ENCODE peak calls at places on chromosomes 3 and 15, in four cellular contexts. Q is uterus, H is hepatocyte, C is BE2C. M is an unnamed sample.

GRCh38 chr15:63188247-63188936 is 1.0 kb upstream of the RAB8B start:
- DNase-seq in Q (peak), H (no peak), C (no peak), M (no peak)

GRCh38 chr3:33144433-33144832 is 30.6 kb downstream of the CRTAP start:
- DNase-seq in Q (no peak), H (no peak), C (peak), M (peak)

GRCh38 chr3:82376883-82377282 is 615.4 kb upstream of the GBE1 start:
- DNase-seq in Q (no peak), H (no peak), C (no peak), M (no peak)

GRCh38 chr3:185824051-185824466 is 783 bp downstream of the IGF2BP2 start:
- DNase-seq in Q (peak), H (no peak), C (no peak), M (peak)

GRCh38 chr3:148791296-148791695 is 36.3 kb upstream of the CPB1 start:
- DNase-seq in Q (no peak), H (no peak), C (peak), M (peak)

GRCh38 chr15:58562135-58562534 is 130.3 kb downstream of the LIPC start:
- DNase-seq in Q (no peak), H (no peak), C (no peak), M (no peak)

GRCh38 chr3:104750581-104750980 is 616.1 kb upstream of the ALCAM start:
- DNase-seq in Q (no peak), H (no peak), C (no peak), M (no peak)

GRCh38 chr3:21526461-21526860 is 224.5 kb downstream of the ZNF385D start:
- DNase-seq in Q (no peak), H (no peak), C (no peak), M (no peak)

GRCh38 chr3:187465503-187465902 is 97.3 kb downstream of the RTP4 start:
- DNase-seq in Q (no peak), H (no peak), C (no peak), M (no peak)

GRCh38 chr15:44666208-44667038 is 3.0 kb upstream of the SPG11 start:
- DNase-seq in Q (no peak), H (no peak), C (no peak), M (no peak)

GRCh38 chr15:96123630-96124187 is 206.8 kb upstream of the NR2F2 start:
- DNase-seq in Q (no peak), H (peak), C (no peak), M (no peak)

DNA sequence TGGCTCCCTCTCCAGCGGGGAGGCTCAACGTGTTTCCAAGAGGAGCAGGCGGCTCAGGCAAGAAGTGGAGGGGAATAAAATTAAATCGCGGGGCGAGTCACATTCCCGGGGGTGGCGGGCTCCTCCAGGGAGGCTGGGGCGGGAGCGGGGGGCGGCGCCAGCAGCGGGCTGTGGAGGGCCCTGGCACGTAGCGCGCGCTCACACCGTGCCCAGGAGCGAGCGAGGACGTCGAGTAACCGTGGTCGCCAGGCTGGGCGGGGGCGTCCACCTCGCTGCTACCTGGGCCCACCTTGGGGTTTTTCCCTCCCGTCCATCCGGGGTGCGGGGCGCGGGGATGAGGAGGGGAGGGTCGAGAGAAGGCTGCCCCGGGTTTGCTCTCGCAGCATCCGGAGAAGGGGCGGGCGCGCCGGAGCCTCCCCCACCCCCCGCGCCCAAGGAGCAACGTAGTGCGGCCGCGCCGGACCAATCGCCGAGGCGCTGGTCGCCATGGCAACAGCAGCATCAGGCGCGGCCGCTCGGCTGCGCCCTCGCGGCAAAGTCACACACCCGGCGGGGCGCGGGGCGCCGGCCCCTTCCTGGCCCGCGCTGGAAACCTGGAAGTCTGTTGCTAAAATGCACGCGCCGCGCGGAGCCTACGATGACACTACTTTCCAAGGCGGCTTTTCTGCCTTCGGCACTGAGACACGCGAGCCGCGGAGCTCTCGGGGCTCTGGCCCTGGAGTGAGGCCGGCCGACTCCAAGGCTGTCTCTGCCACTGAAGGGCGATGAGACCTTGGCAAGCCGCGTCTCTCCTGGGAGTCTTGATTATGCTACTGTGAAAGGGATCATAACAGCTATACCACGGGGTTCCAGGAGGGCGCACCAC is at the start of gene IQSEC1:
- DNase-seq in Q (peak), H (peak), C (peak), M (no peak)
- H3K4me3 ChIP-seq in Q (no peak), H (no peak), C (peak), M (no peak)

GRCh38 chr3:171172070-171172469 is 145.6 kb upstream of the SLC2A2 start:
- DNase-seq in Q (no peak), H (no peak), C (no peak), M (no peak)
- TF ChIP-seq CTCF in Q (no peak), H (peak), C (peak), M (peak)

DNA sequence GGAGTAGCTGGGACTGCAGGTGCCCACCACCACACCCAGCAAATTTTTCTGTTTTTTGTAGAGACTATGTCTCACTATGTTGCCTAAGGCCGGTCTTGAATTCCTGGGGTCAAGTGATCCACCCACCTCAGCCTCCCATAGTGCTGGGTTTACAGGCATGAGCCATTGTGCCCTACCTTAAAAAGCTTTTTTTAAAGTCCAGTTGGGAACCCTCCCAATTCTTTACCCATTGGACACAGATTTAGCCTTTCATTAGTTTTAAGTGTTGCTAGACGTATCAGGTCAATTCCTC is 1.7 kb upstream of the DENND4A start:
- DNase-seq in Q (no peak), H (no peak), C (no peak), M (no peak)
- H3K4me3 ChIP-seq in Q (no peak), H (no peak), C (no peak), M (no peak)

GRCh38 chr3:195892355-195893120 is 15.8 kb downstream of the TNK2 start:
- DNase-seq in Q (peak), H (peak), C (peak), M (no peak)
- TF ChIP-seq CTCF in Q (no peak), H (no peak), C (no peak), M (no peak)

GRCh38 chr3:126985143-126985985 is 2.4 kb downstream of the PLXNA1 start:
- DNase-seq in Q (no peak), H (no peak), C (peak), M (no peak)
- H3K4me3 ChIP-seq in Q (no peak), H (no peak), C (peak), M (no peak)

DNA sequence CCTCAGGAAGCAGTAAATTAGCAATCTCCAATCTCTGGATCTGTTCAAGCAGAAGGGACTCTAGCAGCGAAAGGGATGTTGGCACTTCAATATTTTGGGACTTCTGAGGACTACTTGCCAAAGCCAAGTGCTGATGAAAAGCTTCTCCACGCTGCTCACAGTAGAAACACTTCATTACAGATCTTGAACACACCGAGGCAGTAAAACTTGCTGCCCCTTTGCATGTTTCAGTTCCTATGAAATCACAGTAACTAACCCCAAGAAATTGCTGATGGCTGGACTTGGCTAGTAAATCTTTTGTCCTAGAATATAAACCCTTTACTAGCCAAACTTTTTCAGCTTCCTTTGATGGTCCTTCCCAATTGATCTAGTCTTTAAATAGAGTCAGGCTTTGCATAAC is 750.5 kb upstream of the GRM7 start:
- DNase-seq in Q (no peak), H (no peak), C (no peak), M (no peak)
- TF ChIP-seq CTCF in Q (no peak), H (no peak), C (no peak), M (no peak)

DNA sequence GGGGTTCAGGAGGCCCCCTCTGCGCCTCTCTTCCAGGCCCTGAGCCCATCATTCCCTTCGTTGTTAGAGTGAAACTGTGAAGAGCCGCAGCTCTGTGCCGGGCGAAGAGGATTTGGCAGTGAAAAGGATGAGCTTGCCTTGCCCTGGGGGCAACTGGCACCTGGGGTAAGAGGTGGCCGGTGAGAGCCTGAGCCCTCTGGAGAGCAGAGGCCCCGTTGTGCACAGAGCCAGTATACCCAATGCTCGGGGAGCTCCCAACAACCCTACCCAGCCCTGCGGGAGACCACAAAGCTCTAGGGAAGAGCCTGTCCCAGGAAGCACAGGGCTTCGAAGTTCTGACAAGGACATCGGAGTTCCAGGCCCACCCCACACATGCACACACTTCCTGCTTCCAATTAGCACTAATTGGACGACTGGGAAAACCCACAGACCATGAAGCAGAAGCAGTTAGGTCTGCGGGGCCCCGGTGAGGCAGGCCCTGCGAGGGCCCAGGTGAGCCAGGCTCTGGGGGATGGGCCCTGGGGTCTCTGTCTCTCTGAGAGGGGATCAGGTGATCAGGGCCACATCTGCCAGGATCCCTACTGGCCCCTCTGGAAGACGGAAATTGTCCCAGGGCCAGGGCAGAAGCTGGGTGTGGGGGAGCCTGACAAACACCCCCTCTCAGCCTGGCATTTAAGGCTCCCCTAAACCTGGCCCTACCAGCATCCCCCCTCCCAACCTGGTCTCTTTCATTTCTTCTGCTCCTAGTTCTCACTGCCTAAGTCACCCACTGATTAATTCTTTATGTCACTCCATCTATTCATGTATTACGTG is 27.9 kb upstream of the SFMBT1 start:
- DNase-seq in Q (no peak), H (no peak), C (peak), M (no peak)
- H3K4me3 ChIP-seq in Q (peak), H (no peak), C (no peak), M (no peak)

GRCh38 chr3:30779686-30780287 is 114.7 kb downstream of the GADL1 start:
- DNase-seq in Q (no peak), H (peak), C (peak), M (peak)
- TF ChIP-seq CTCF in Q (peak), H (peak), C (peak), M (peak)

DNA sequence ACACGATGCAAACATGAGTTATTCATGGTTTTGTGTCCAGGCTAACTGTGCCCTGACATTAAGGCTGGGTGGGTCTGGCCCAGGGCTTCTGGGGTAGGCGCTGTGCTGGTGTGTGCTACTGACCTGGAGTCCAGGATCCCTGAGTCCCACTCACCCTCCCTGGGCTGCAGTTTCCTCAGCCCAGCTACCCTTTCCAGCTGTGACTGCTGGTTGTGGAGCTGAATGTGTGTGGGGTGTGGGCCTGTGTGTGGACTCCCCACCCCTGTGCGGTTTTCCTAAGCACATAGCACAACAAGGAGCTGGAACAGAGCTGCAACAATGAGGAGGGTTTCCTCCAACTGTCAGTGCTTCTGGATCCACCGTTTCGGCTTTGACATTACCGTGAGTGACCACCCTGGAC is 38.0 kb downstream of the SMAD3 start:
- DNase-seq in Q (no peak), H (no peak), C (no peak), M (no peak)
- H3K4me3 ChIP-seq in Q (no peak), H (no peak), C (no peak), M (no peak)

M was measured in WERI-Rb-1.